ENCODE peak calls at places on chromosomes 5 and 9, in six cellular contexts. Y is NCI-H774; W is activated gamma-delta T cell treated with anti-CD3 and anti-CD28 coated beads, Interleukin-2, amount 50 U/mL, for 16 hours; A is endothelial cell; Z is tibial nerve; X is WTC11. E is an unnamed sample.

GRCh38 chr9:3708751-3709150 is 182.9 kb upstream of the RFX3 start:
- DNase-seq in Y (peak), W (no peak), A (no peak), Z (no peak), X (no peak), E (no peak)

GRCh38 chr5:59385700-59386099 is 507.8 kb downstream of the PDE4D start:
- DNase-seq in Y (no peak), W (no peak), A (no peak), Z (no peak), X (no peak), E (no peak)

GRCh38 chr5:54620583-54620933 is 103.0 kb downstream of the SNX18 start:
- DNase-seq in Y (no peak), W (no peak), A (no peak), Z (no peak), X (no peak), E (no peak)

GRCh38 chr9:70094747-70095146 is 51.1 kb downstream of the MAMDC2 start:
- DNase-seq in Y (no peak), W (no peak), A (no peak), Z (no peak), X (no peak), E (no peak)

GRCh38 chr9:26937816-26938371 is 9.1 kb downstream of the PLAA start:
- DNase-seq in Y (no peak), W (no peak), A (no peak), Z (no peak), X (no peak), E (no peak)

GRCh38 chr5:137250421-137250820 is 248.7 kb downstream of the SPOCK1 start:
- DNase-seq in Y (no peak), W (no peak), A (no peak), Z (no peak), X (no peak), E (no peak)

GRCh38 chr5:61362796-61363364 is 30.8 kb downstream of the ZSWIM6 start:
- DNase-seq in Y (no peak), W (no peak), A (no peak), Z (no peak), X (peak), E (no peak)

GRCh38 chr9:92707530-92707929 is 37.6 kb upstream of the IPPK start:
- DNase-seq in Y (no peak), W (no peak), A (no peak), Z (no peak), X (no peak), E (no peak)

GRCh38 chr5:144189800-144190429 is 19.2 kb downstream of the KCTD16 start:
- DNase-seq in Y (no peak), W (peak), A (no peak), Z (no peak), X (no peak), E (peak)

GRCh38 chr5:54703091-54703490 is 185.5 kb downstream of the SNX18 start:
- DNase-seq in Y (no peak), W (no peak), A (no peak), Z (no peak), X (no peak), E (no peak)

GRCh38 chr9:2623046-2623865 is 1.7 kb downstream of the VLDLR start:
- DNase-seq in Y (peak), W (no peak), A (peak), Z (no peak), X (peak), E (no peak)

E was measured in mucosa of descending colon.